ENCODE peak calls at places on chromosomes 12 and 14, in eight cellular contexts. O is psoas muscle; W is mammary epithelial cell; E is fibroblast of pulmonary artery; X is cardiac muscle cell; M is CD8-positive, alpha-beta T cell; D is foreskin fibroblast; F is tibial nerve. C is an unnamed sample.

GRCh38 chr12:96199465-96199864 is 5.3 kb downstream of the ELK3 start:
- DNase-seq in M (no peak), F (no peak), X (no peak), O (no peak), E (no peak), D (no peak), W (no peak), C (no peak)

GRCh38 chr12:50541139-50541538 is 36.4 kb downstream of the DIP2B start:
- DNase-seq in O (no peak), D (no peak), F (no peak), W (no peak), X (no peak), E (no peak), M (no peak), C (no peak)

GRCh38 chr12:102023343-102023930 is 38.4 kb downstream of the WASHC3 start:
- DNase-seq in E (peak; percentile 52), W (peak; percentile 9), D (no peak), F (no peak), O (no peak), M (no peak), X (no peak), C (no peak)

GRCh38 chr12:45727994-45728624 is 1.4 kb upstream of the ARID2 start:
- DNase-seq in D (no peak), X (no peak), F (no peak), M (no peak), W (no peak), E (no peak), O (no peak), C (no peak)

GRCh38 chr12:230925-231671 is 17.1 kb upstream of the SLC6A12 start:
- DNase-seq in F (no peak), O (no peak), E (no peak), M (no peak), D (no peak), X (no peak), W (no peak), C (no peak)

GRCh38 chr14:69543341-69544249 is 31.1 kb downstream of the CCDC177 start:
- DNase-seq in M (no peak), O (no peak), F (peak; percentile 45), E (peak; percentile 96), W (peak; percentile 97), D (peak; percentile 86), X (no peak), C (peak; percentile 70)

GRCh38 chr14:104935026-104935650 is 10.5 kb downstream of the PLD4 start:
- DNase-seq in D (no peak), M (no peak), O (no peak), W (peak; percentile 8), E (no peak), F (no peak), X (no peak), C (no peak)

GRCh38 chr12:59646636-59647035 is 50.8 kb downstream of the SLC16A7 start:
- DNase-seq in F (no peak), E (no peak), M (no peak), O (no peak), W (peak; percentile 21), X (no peak), D (peak; percentile 35), C (no peak)

GRCh38 chr14:52349731-52350130 is 35.6 kb downstream of the PTGER2 start:
- DNase-seq in X (no peak), F (no peak), E (no peak), W (no peak), D (no peak), M (no peak), O (no peak), C (no peak)

GRCh38 chr14:42002139-42002538 is 395.5 kb downstream of the LRFN5 start:
- DNase-seq in D (no peak), O (no peak), W (no peak), M (no peak), E (peak; percentile 42), X (no peak), F (no peak), C (no peak)

GRCh38 chr12:120833849-120834248 is 70.3 kb downstream of the SPPL3 start:
- DNase-seq in W (no peak), F (no peak), M (no peak), D (peak; percentile 55), X (peak; percentile 43), E (no peak), O (no peak), C (no peak)

GRCh38 chr12:2779281-2779680 is 15.5 kb upstream of the FKBP4 start:
- DNase-seq in F (no peak), O (no peak), E (no peak), D (no peak), X (no peak), W (no peak), M (no peak), C (no peak)

GRCh38 chr14:100093322-100093721 is 28.1 kb downstream of the EVL start:
- DNase-seq in D (no peak), M (no peak), X (no peak), O (no peak), F (no peak), E (no peak), W (no peak), C (no peak)

GRCh38 chr14:64536488-64537245 is 3.9 kb upstream of the HSPA2 start:
- DNase-seq in M (no peak), F (no peak), E (peak; percentile 44), W (peak; percentile 8), X (no peak), O (no peak), D (peak; percentile 14), C (no peak)

GRCh38 chr14:104267895-104268294 is 129.5 kb downstream of the KIF26A start:
- DNase-seq in X (no peak), M (no peak), O (no peak), W (no peak), E (no peak), D (no peak), F (no peak), C (no peak)

GRCh38 chr12:130286041-130286440 is 51.6 kb upstream of the PIWIL1 start:
- DNase-seq in E (no peak), F (no peak), W (no peak), D (no peak), O (no peak), M (no peak), X (no peak), C (no peak)

GRCh38 chr12:125081427-125081826 is 16.2 kb downstream of the AACS start:
- DNase-seq in F (no peak), O (peak; percentile 14), W (no peak), D (no peak), E (no peak), X (no peak), M (no peak), C (no peak)

GRCh38 chr12:1173806-1174617 is 183.0 kb downstream of the ERC1 start:
- DNase-seq in O (no peak), M (no peak), E (no peak), W (no peak), D (no peak), F (no peak), X (no peak), C (no peak)

GRCh38 chr12:114479831-114480230 is 73.9 kb upstream of the TBX5 start:
- DNase-seq in X (no peak), D (no peak), F (no peak), E (no peak), O (no peak), M (no peak), W (no peak), C (no peak)

GRCh38 chr14:91511014-91511466 is 930 bp upstream of the PPP4R3A start:
- DNase-seq in O (no peak), W (no peak), F (peak; percentile 25), E (no peak), M (no peak), D (no peak), X (no peak), C (no peak)

GRCh38 chr14:92717571-92718042 is 30.8 kb downstream of the LGMN start:
- DNase-seq in F (no peak), D (no peak), E (no peak), O (no peak), M (no peak), X (no peak), W (peak; percentile 39), C (no peak)

GRCh38 chr12:96889273-96889933 is 17.7 kb upstream of the NEDD1 start:
- DNase-seq in D (peak; percentile 32), E (peak; percentile 79), X (no peak), M (no peak), W (peak; percentile 91), O (no peak), F (no peak), C (no peak)

GRCh38 chr14:99481745-99482099 is 513 bp downstream of the CCNK start:
- DNase-seq in E (peak; percentile 38), F (no peak), M (no peak), D (no peak), X (peak; percentile 43), W (peak; percentile 46), O (no peak), C (no peak)

GRCh38 chr14:90384543-90384911 is 12.3 kb upstream of the CALM1 start:
- DNase-seq in F (no peak), E (no peak), W (peak; percentile 30), D (no peak), O (no peak), X (no peak), M (no peak), C (no peak)
- H3K4me3 ChIP-seq in F (no peak overlapping the region), E (no peak overlapping the region), W (no peak overlapping the region), D (no peak overlapping the region), O (peak overlapping the region; percentile 76), X (no peak overlapping the region), M (peak overlapping the region; percentile 88), C (no peak overlapping the region)

GRCh38 chr12:131833896-131834641 is 5.9 kb downstream of the MMP17 start:
- DNase-seq in W (no peak), F (no peak), X (no peak), M (no peak), E (peak; percentile 39), O (no peak), D (peak; percentile 20), C (no peak)
- TF ChIP-seq CTCF in W (peak; percentile 53), F (peak; percentile 34), X (peak; percentile 51), M (no peak), E (peak; percentile 53), O (no peak), D (peak; percentile 42), C (peak; percentile 46)

GRCh38 chr12:71581206-71581605 is 82.4 kb downstream of the ZFC3H1 start:
- DNase-seq in X (no peak), W (peak; percentile 92), E (no peak), M (no peak), F (no peak), O (no peak), D (no peak), C (no peak)
- H3K4me3 ChIP-seq in X (no peak overlapping the region), W (no peak overlapping the region), E (no peak overlapping the region), M (no peak overlapping the region), F (no peak overlapping the region), O (no peak overlapping the region), D (no peak overlapping the region), C (no peak overlapping the region)

DNA sequence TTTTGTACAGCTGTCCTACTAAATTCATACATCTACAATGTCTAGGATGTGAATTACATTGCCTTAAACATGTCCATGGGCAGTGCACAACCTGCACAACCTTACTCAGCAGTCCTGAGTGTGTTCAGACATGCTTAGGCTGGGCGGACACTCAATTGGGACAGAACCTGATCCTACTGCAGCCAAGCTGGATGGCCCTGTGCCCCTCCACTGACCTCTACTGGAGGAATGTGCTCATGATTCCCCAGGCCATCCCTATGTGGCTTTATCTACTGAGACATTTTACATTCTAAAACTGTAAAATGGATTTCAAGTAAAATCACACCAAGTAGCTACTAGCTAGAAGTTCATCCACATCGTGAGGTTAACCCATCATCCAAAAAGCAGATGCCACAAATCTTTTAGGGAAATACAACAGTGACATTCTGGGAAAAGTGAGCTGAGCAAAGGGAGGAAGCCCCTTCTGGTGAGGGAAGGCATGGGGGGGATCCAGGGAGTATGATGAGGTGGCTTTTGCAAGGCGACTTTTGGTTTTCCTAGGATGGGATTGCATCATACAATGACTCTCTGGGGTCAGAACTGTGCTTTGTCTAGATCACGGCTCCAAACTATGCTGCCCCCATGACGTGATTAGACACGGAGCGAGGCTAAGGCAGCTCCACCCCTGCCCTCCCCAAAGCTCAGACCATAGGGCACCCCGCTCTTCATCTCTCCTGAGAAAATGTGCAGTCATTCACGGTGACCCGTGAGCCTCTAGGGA is 911.7 kb upstream of the TMEM132C start:
- DNase-seq in F (no peak), E (peak; percentile 6), W (peak; percentile 17), O (no peak), X (peak; percentile 49), M (no peak), D (peak; percentile 29), C (no peak)
- TF ChIP-seq CTCF in F (no peak), E (peak; percentile 23), W (peak; percentile 87), O (no peak), X (no peak), M (no peak), D (peak; percentile 68), C (peak; percentile 41)